ENCODE peak calls at places on chromosome 4, in four cellular contexts. J is uterus, I is IMR-90, C is endodermal cell. L is an unnamed sample. For H3K27me3, the result is how much of the 10 kb centered on the place peaks cover.

GRCh38 chr4:169311643-169312365 is 41.0 kb upstream of the SH3RF1 start:
- DNase-seq in I (peak), J (no peak), C (peak), L (peak)

GRCh38 chr4:152983774-152984411 is 47.8 kb downstream of the FHDC1 start:
- DNase-seq in C (peak), J (no peak), I (peak), L (peak)

GRCh38 chr4:142406051-142406549 is 440.0 kb downstream of the INPP4B start:
- DNase-seq in J (no peak), C (peak), I (no peak), L (no peak)

GRCh38 chr4:152094851-152095700 is 334.3 kb upstream of the GATB start:
- DNase-seq in I (peak), J (no peak), C (no peak), L (peak)

GRCh38 chr4:121358473-121358872 is 22.3 kb downstream of the QRFPR start:
- DNase-seq in C (no peak), J (no peak), I (peak), L (peak)

GRCh38 chr4:108097990-108098553 is 70.7 kb downstream of the LEF1 start:
- DNase-seq in I (no peak), J (no peak), C (no peak), L (no peak)

GRCh38 chr4:85741921-85742591 is 267.1 kb downstream of the ARHGAP24 start:
- DNase-seq in C (no peak), J (no peak), I (no peak), L (no peak)

GRCh38 chr4:26028793-26029511 is 114.9 kb downstream of the SMIM20 start:
- DNase-seq in C (peak), I (peak), J (peak), L (no peak)

GRCh38 chr4:122710434-122711308 is 21.8 kb upstream of the BBS12 start:
- DNase-seq in J (no peak), I (peak), C (no peak), L (peak)

GRCh38 chr4:183738081-183738673 is 79.1 kb downstream of the TRAPPC11 start:
- DNase-seq in I (no peak), J (no peak), C (no peak), L (no peak)

GRCh38 chr4:168981460-168981859 is 28.6 kb downstream of the CBR4 start:
- DNase-seq in C (no peak), J (no peak), I (peak), L (no peak)

GRCh38 chr4:28518781-28519180 is 1658.1 kb downstream of the STIM2 start:
- DNase-seq in J (no peak), C (no peak), I (peak), L (peak)

GRCh38 chr4:8589336-8589735 is 3.2 kb upstream of the CPZ start:
- DNase-seq in I (no peak), J (no peak), C (no peak), L (no peak)

GRCh38 chr4:8591114-8591513 is 1.5 kb upstream of the CPZ start:
- DNase-seq in C (no peak), J (no peak), I (no peak), L (no peak)

GRCh38 chr4:8590546-8590880 is 2.1 kb upstream of the CPZ start:
- DNase-seq in J (no peak), C (no peak), I (no peak), L (no peak)

GRCh38 chr4:8591626-8592365 is 769 bp upstream of the CPZ start:
- DNase-seq in J (no peak), C (peak), I (no peak), L (no peak)

GRCh38 chr4:8589831-8590545 is 2.6 kb upstream of the CPZ start:
- DNase-seq in J (no peak), I (peak), C (no peak), L (no peak)
- H3K27me3 ChIP-seq in J (under half), I (half or more), C (under half), L (half or more)

GRCh38 chr4:140569307-140569638 is 512 bp upstream of the UCP1 start:
- DNase-seq in C (no peak), I (no peak), J (no peak), L (no peak)

GRCh38 chr4:140567722-140568121 is 1.0 kb downstream of the UCP1 start:
- DNase-seq in J (no peak), I (no peak), C (peak), L (no peak)

GRCh38 chr4:140571620-140572019 is 2.9 kb upstream of the UCP1 start:
- DNase-seq in C (no peak), I (no peak), J (no peak), L (no peak)

DNA sequence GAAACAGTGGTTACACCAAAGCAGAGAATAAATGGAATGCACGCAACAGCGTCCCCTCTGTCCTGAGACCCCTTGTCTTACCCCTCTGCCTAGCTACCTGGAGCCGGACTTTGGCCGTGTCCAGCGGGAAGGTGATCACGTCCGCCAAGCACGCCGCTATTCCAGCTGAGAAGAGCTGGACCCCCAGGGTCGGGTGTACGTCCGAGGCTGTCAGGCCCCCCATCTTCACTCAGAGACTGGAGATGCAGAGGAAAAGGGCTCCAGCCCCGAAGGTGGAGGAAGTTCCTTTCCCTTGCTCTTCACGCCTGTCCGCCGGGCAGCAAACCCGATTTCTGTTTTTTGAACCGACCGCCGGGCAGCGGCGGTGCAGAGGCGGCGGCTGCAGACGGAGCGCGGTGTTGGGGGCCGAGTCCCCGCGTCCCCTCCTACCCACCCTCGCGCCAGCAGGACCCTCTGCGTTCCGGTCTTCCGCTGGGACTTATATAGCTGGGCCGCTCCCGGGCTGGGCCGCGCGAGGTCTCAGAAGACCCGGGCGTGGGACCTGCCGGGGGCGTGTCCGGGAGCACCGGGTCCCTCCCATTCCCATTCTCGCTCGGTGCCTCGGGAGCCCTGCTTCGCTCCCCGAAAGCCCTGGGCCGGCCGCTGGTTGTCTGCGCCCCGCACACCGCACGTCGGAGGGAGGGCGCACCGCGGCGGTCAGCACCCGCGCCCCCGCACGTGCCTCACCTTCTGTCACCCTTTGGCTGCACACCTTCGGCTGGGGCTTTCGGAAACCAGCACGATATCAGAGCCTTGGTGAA is at the start of gene UCP1:
- DNase-seq in I (no peak), J (peak), C (peak), L (no peak)
- H3K27me3 ChIP-seq in I (half or more), J (under half), C (half or more), L (half or more)

DNA sequence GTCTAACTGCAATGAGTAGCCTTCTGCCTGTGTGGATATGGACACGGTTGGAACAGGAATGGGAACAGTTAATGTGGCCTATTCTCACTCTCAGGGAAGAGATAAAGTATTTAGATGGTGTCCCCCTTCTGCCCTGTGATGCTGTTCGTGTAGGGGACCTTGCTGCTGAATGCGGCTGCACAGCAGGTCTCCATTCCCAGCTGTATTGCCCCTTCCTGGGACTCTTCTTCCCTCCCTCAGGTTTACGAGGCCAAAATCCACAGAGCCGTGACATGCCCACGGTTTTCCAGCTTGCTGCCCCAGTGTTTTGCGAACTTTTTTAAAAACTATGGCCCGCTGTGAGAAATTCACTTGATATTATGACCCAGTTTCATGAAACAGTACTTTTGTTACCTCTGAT is 50.3 kb downstream of the SNX25 start:
- DNase-seq in C (no peak), J (no peak), I (no peak), L (no peak)
- H3K27me3 ChIP-seq in C (under half), J (under half), I (under half), L (under half)

DNA sequence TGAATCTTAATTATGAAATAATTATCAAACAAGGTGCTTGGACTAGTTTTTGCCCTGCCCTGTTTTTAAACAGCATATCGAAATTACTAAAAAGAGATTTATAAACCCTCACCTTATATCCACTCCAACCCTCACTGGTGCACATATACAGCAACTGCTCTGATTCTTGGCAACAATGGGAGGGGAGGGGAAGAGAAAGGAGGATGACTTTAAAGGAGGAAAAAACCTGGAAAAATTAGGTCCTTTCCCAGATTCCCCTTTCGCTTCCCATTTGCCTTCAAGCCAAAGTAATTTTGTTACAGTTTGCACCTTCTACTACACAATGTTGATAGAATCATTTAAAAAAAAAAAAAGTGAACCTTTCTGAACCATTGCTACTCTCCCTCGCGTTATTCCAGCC is 745 bp upstream of the MAB21L2 start:
- DNase-seq in J (no peak), C (no peak), I (no peak), L (no peak)
- H3K27me3 ChIP-seq in J (under half), C (half or more), I (under half), L (under half)

DNA sequence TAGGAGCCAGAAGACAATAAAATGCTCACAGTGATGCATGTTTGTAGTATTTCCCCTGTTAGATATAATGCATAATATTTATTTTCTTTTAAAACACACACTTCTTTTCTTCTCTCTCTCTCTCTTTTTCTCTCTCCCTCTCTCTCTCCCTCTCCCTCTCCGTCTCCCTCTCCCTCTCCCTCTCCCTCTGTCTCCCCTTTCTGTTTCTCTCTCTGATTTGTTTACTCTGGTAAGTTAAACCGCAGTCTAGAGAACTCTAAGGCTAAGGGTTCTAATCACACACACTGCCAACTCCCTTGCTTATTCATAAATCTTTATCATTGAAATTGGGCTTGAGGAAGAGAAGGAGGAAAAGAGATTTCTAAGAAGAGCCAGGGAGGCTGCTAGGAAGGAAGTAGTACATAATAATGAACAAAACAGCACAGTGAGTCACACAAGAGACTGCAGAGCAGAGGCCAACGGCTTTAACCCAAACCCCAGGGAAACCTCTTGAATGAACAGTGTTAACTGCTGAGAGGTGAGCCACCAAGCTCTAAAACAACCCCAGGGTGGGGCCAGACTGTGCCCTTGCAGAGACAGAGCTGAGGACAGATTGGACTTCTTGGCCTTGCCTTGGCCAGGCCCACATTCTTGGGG is 9.1 kb upstream of the PHOX2B start:
- DNase-seq in I (no peak), J (no peak), C (peak), L (no peak)
- H3K27me3 ChIP-seq in I (under half), J (under half), C (half or more), L (under half)

DNA sequence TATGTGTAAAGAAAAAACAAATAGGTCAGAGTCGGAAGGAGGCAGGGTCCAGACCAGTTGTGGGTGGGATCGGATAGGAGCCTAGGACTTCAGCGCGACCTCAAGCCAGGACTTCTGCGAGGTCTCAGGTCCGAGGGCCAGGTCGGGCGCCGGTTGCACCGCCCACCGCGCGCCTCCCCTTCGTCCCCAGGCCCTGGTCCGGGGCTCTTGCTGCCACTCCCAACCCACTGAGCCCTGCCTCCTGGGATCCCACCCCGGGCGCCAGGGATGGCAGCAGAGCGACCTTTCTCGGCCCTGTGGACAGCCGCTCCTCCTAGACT is 12.3 kb downstream of the PITX2 start:
- DNase-seq in I (no peak), J (no peak), C (peak), L (no peak)
- H3K27me3 ChIP-seq in I (half or more), J (under half), C (under half), L (half or more)

GRCh38 chr4:47031011-47031678 is at the start of gene GABRB1:
- DNase-seq in I (peak), J (peak), C (peak), L (peak)
- H3K27me3 ChIP-seq in I (under half), J (under half), C (under half), L (under half)

GRCh38 chr4:6257243-6258025 is 12.2 kb upstream of the WFS1 start:
- DNase-seq in I (no peak), J (no peak), C (peak), L (no peak)
- H3K27me3 ChIP-seq in I (under half), J (under half), C (under half), L (under half)

DNA sequence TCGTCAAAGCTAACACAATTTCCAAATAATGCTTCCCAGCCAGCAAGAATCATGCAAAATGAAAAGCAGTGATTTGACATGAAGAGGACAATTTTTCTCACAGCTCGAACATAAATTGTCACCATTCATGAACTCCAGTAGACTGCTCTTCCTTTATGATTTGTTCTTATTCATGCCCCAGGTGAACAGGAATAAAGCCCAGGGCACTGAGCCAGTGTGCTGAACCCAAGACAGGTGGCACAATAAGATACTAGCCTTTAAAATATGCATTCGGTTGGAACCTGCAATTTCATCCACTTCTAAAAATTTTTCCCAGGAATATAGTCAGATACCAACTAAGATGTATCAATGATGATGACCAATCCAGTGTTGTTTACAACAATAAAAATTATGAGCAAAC is 139.7 kb downstream of the PRSS12 start:
- DNase-seq in J (no peak), C (no peak), I (no peak), L (no peak)
- H3K27me3 ChIP-seq in J (under half), C (under half), I (under half), L (under half)

GRCh38 chr4:1473718-1474117 is 67.5 kb upstream of the NKX1-1 start:
- DNase-seq in C (no peak), I (no peak), J (no peak), L (no peak)
- H3K27me3 ChIP-seq in C (half or more), I (under half), J (under half), L (under half)

L was measured in brain microvascular endothelial cell.